ENCODE peak calls at places on chromosomes 3 and 15, in six cellular contexts. T is HepG2, X is K562, Q is HCT116, N is H1, E is GM12878. S is an unnamed sample.

GRCh38 chr15:78223396-78224023 is 10.9 kb downstream of the ACSBG1 start:
- DNase-seq in X (no peak), E (no peak), T (no peak), Q (no peak), N (no peak), S (no peak)

GRCh38 chr3:127050733-127051132 is 67.8 kb downstream of the PLXNA1 start:
- DNase-seq in Q (no peak), E (no peak), N (no peak), X (no peak), T (no peak), S (no peak)

GRCh38 chr3:177929310-177929709 is 606.9 kb upstream of the KCNMB2 start:
- DNase-seq in X (no peak), N (no peak), Q (no peak), T (no peak), E (no peak), S (no peak)

GRCh38 chr3:108862865-108863798 is 40.5 kb downstream of the TRAT1 start:
- DNase-seq in X (no peak), N (no peak), E (no peak), Q (peak), T (no peak), S (peak)

GRCh38 chr3:123559040-123559861 is 25.6 kb downstream of the HACD2 start:
- DNase-seq in Q (peak), E (no peak), N (no peak), T (peak), X (peak), S (peak)

GRCh38 chr3:64728428-64728827 is 40.6 kb upstream of the ADAMTS9 start:
- DNase-seq in E (no peak), X (no peak), N (no peak), T (no peak), Q (no peak), S (no peak)

GRCh38 chr15:61051570-61052031 is 177.5 kb downstream of the RORA start:
- DNase-seq in Q (no peak), N (peak), E (no peak), T (peak), X (no peak), S (peak)

GRCh38 chr3:14793126-14793857 is 25.5 kb upstream of the FGD5 start:
- DNase-seq in E (no peak), X (no peak), T (no peak), N (no peak), Q (no peak), S (peak)

GRCh38 chr3:31943041-31943440 is 38.0 kb downstream of the OSBPL10 start:
- DNase-seq in Q (no peak), E (no peak), T (no peak), N (no peak), X (no peak), S (no peak)

GRCh38 chr15:76060098-76060989 is 559 bp downstream of the TMEM266 start:
- DNase-seq in Q (no peak), X (no peak), E (peak), T (no peak), N (no peak), S (peak)
- TF ChIP-seq EZH2 in Q (no peak), X (no peak), E (no peak), T (no peak), N (no peak), S (peak)

DNA sequence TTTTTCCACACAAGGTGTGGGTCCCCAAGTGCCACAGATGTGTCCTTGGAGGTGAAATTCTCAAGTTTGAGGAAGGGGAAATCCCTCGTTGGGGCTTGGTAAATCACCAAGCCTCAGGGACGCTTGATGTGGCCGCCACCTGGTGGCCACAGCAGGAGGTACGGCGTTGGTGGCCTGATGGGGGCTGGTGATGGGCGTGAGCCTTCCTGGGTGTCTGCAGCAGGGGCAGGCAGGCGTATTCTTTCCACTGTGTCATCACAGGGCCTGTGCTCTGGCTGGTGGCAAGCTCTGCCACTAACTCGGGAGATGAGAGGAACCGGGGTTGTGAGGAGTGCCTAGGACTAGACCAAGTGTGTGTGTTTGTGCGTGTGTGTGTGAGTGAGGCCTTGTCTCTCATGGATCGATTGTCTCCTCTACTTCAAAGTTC is 4.2 kb downstream of the ACOX2 start:
- DNase-seq in Q (peak), T (peak), E (peak), N (peak), X (peak), S (peak)
- TF ChIP-seq POLR2AphosphoS5 in Q (peak), T (no peak), E (no peak), N (no peak), X (no peak), S (no peak)

GRCh38 chr3:50246517-50246954 is 10.5 kb downstream of the GNAI2 start:
- DNase-seq in X (peak), E (no peak), N (no peak), Q (peak), T (no peak), S (peak)
- TF ChIP-seq POLR2A in X (peak), E (peak), N (no peak), Q (no peak), T (no peak), S (no peak)

GRCh38 chr15:40367038-40367672 is 9.1 kb downstream of the DISP2 start:
- DNase-seq in Q (no peak), T (no peak), N (no peak), X (no peak), E (no peak), S (no peak)
- TF ChIP-seq EZH2 in Q (no peak), T (no peak), N (no peak), X (no peak), E (no peak), S (no peak)

GRCh38 chr3:190807719-190808375 is 54.6 kb downstream of the GMNC start:
- DNase-seq in E (no peak), Q (no peak), N (no peak), X (no peak), T (peak), S (no peak)
- TF ChIP-seq POLR2AphosphoS5 in E (no peak), Q (no peak), N (no peak), X (no peak), T (no peak), S (no peak)

GRCh38 chr3:133805702-133806475 is at the start of gene SRPRB:
- DNase-seq in X (peak), N (peak), T (peak), Q (peak), E (peak), S (peak)
- TF ChIP-seq POLR2A in X (peak), N (peak), T (peak), Q (peak), E (peak), S (no peak)

GRCh38 chr3:169665264-169666078 is 2.0 kb upstream of the MECOM start:
- DNase-seq in T (no peak), N (no peak), Q (no peak), E (no peak), X (no peak), S (peak)

GRCh38 chr3:169667380-169667671 is 3.8 kb upstream of the MECOM start:
- DNase-seq in T (no peak), Q (no peak), E (no peak), N (no peak), X (no peak), S (peak)

GRCh38 chr3:169667710-169668080 is 4.2 kb upstream of the MECOM start:
- DNase-seq in E (no peak), N (no peak), T (no peak), X (no peak), Q (no peak), S (peak)

GRCh38 chr3:169666079-169666436 is 2.5 kb upstream of the MECOM start:
- DNase-seq in Q (no peak), E (no peak), N (no peak), T (no peak), X (no peak), S (no peak)

GRCh38 chr3:169666501-169667379 is 3.2 kb upstream of the MECOM start:
- DNase-seq in N (no peak), X (no peak), E (no peak), Q (no peak), T (no peak), S (peak)
- TF ChIP-seq EZH2 in N (peak), X (peak), E (peak), Q (no peak), T (peak), S (no peak)

GRCh38 chr15:66095871-66096710 is 157.5 kb downstream of the MEGF11 start:
- DNase-seq in Q (no peak), T (peak), E (no peak), N (no peak), X (no peak), S (no peak)
- TF ChIP-seq POLR2AphosphoS5 in Q (no peak), T (no peak), E (no peak), N (no peak), X (no peak), S (no peak)

S was measured in endothelial cell of umbilical vein.